ENCODE peak calls at places on chromosomes 1 and 21, in ten cellular contexts. One of them, this sample, is unnamed.

GRCh38 chr21:28704746-28705145 is 287.9 kb downstream of the LTN1 start:
- DNase-seq in epithelial cell of proximal tubule: no peak
- DNase-seq in brain microvascular endothelial cell: no peak
- DNase-seq in GM23338: no peak
- DNase-seq in lower lobe of right lung: no peak
- DNase-seq in colonic mucosa: no peak
- DNase-seq in body of pancreas: no peak
- DNase-seq in fibroblast of mammary gland: no peak
- DNase-seq in hepatocyte: peak; percentile 8
- DNase-seq in heart left ventricle: peak; percentile 75
- DNase-seq in this sample: peak; percentile 7

GRCh38 chr1:20666804-20667203 is 5.6 kb upstream of the DDOST start:
- DNase-seq in lower lobe of right lung: no peak
- DNase-seq in epithelial cell of proximal tubule: no peak
- DNase-seq in hepatocyte: no peak
- DNase-seq in heart left ventricle: no peak
- DNase-seq in body of pancreas: no peak
- DNase-seq in GM23338: no peak
- DNase-seq in fibroblast of mammary gland: peak; percentile 50
- DNase-seq in brain microvascular endothelial cell: no peak
- DNase-seq in colonic mucosa: no peak
- DNase-seq in this sample: peak; percentile 20

GRCh38 chr1:22975694-22976093 is 3.0 kb upstream of the LACTBL1 start:
- DNase-seq in heart left ventricle: no peak
- DNase-seq in colonic mucosa: no peak
- DNase-seq in lower lobe of right lung: no peak
- DNase-seq in fibroblast of mammary gland: peak; percentile 30
- DNase-seq in brain microvascular endothelial cell: peak; percentile 12
- DNase-seq in epithelial cell of proximal tubule: no peak
- DNase-seq in hepatocyte: no peak
- DNase-seq in body of pancreas: no peak
- DNase-seq in GM23338: no peak
- DNase-seq in this sample: peak; percentile 13

GRCh38 chr21:36039861-36040260 is 20.5 kb downstream of the SETD4 start:
- DNase-seq in fibroblast of mammary gland: no peak
- DNase-seq in colonic mucosa: no peak
- DNase-seq in GM23338: no peak
- DNase-seq in brain microvascular endothelial cell: no peak
- DNase-seq in body of pancreas: no peak
- DNase-seq in hepatocyte: no peak
- DNase-seq in epithelial cell of proximal tubule: no peak
- DNase-seq in lower lobe of right lung: no peak
- DNase-seq in heart left ventricle: no peak
- DNase-seq in this sample: no peak

GRCh38 chr1:966135-966602 is at the start of gene PLEKHN1:
- DNase-seq in GM23338: peak; percentile 72
- DNase-seq in lower lobe of right lung: no peak
- DNase-seq in brain microvascular endothelial cell: peak; percentile 55
- DNase-seq in colonic mucosa: peak; percentile 62
- DNase-seq in hepatocyte: peak; percentile 64
- DNase-seq in heart left ventricle: no peak
- DNase-seq in fibroblast of mammary gland: peak; percentile 42
- DNase-seq in body of pancreas: peak; percentile 49
- DNase-seq in epithelial cell of proximal tubule: no peak
- DNase-seq in this sample: peak; percentile 85

GRCh38 chr1:228978486-228979324 is 243.4 kb downstream of the RHOU start:
- DNase-seq in heart left ventricle: peak; percentile 43
- DNase-seq in epithelial cell of proximal tubule: no peak
- DNase-seq in body of pancreas: peak; percentile 67
- DNase-seq in brain microvascular endothelial cell: no peak
- DNase-seq in GM23338: peak; percentile 34
- DNase-seq in hepatocyte: peak; percentile 30
- DNase-seq in colonic mucosa: peak; percentile 33
- DNase-seq in lower lobe of right lung: no peak
- DNase-seq in fibroblast of mammary gland: peak; percentile 49
- DNase-seq in this sample: no peak

GRCh38 chr21:17789085-17789484 is 30.1 kb downstream of the C21orf91 start:
- DNase-seq in lower lobe of right lung: no peak
- DNase-seq in hepatocyte: no peak
- DNase-seq in brain microvascular endothelial cell: no peak
- DNase-seq in body of pancreas: no peak
- DNase-seq in epithelial cell of proximal tubule: no peak
- DNase-seq in fibroblast of mammary gland: no peak
- DNase-seq in heart left ventricle: no peak
- DNase-seq in colonic mucosa: no peak
- DNase-seq in GM23338: no peak
- DNase-seq in this sample: no peak

GRCh38 chr1:73862343-73862742 is 335.6 kb downstream of the LRRIQ3 start:
- DNase-seq in brain microvascular endothelial cell: no peak
- DNase-seq in epithelial cell of proximal tubule: no peak
- DNase-seq in hepatocyte: no peak
- DNase-seq in lower lobe of right lung: no peak
- DNase-seq in fibroblast of mammary gland: no peak
- DNase-seq in GM23338: no peak
- DNase-seq in body of pancreas: no peak
- DNase-seq in heart left ventricle: no peak
- DNase-seq in colonic mucosa: no peak
- DNase-seq in this sample: no peak

GRCh38 chr21:42466700-42467612 is 29.1 kb downstream of the RSPH1 start:
- DNase-seq in brain microvascular endothelial cell: peak; percentile 49
- DNase-seq in hepatocyte: peak; percentile 48
- DNase-seq in fibroblast of mammary gland: no peak
- DNase-seq in epithelial cell of proximal tubule: no peak
- DNase-seq in GM23338: peak; percentile 60
- DNase-seq in body of pancreas: peak; percentile 55
- DNase-seq in heart left ventricle: no peak
- DNase-seq in colonic mucosa: peak; percentile 52
- DNase-seq in lower lobe of right lung: no peak
- DNase-seq in this sample: peak; percentile 56

GRCh38 chr1:57411262-57411661 is 12.6 kb downstream of the DAB1 start:
- DNase-seq in GM23338: no peak
- DNase-seq in body of pancreas: no peak
- DNase-seq in epithelial cell of proximal tubule: peak; percentile 86
- DNase-seq in heart left ventricle: peak; percentile 48
- DNase-seq in hepatocyte: no peak
- DNase-seq in lower lobe of right lung: no peak
- DNase-seq in fibroblast of mammary gland: peak; percentile 14
- DNase-seq in colonic mucosa: no peak
- DNase-seq in brain microvascular endothelial cell: no peak
- DNase-seq in this sample: peak; percentile 40

GRCh38 chr1:95852483-95853070 is 618.6 kb downstream of the RWDD3 start:
- DNase-seq in GM23338: no peak
- DNase-seq in colonic mucosa: no peak
- DNase-seq in fibroblast of mammary gland: no peak
- DNase-seq in body of pancreas: no peak
- DNase-seq in brain microvascular endothelial cell: no peak
- DNase-seq in epithelial cell of proximal tubule: no peak
- DNase-seq in heart left ventricle: no peak
- DNase-seq in lower lobe of right lung: no peak
- DNase-seq in hepatocyte: no peak
- DNase-seq in this sample: no peak

GRCh38 chr1:95850165-95850649 is 616.2 kb downstream of the RWDD3 start:
- DNase-seq in heart left ventricle: no peak
- DNase-seq in lower lobe of right lung: no peak
- DNase-seq in colonic mucosa: no peak
- DNase-seq in hepatocyte: peak; percentile 14
- DNase-seq in epithelial cell of proximal tubule: no peak
- DNase-seq in body of pancreas: no peak
- DNase-seq in fibroblast of mammary gland: no peak
- DNase-seq in brain microvascular endothelial cell: no peak
- DNase-seq in GM23338: no peak
- DNase-seq in this sample: no peak

GRCh38 chr1:95854457-95854856 is 620.4 kb downstream of the RWDD3 start:
- DNase-seq in colonic mucosa: no peak
- DNase-seq in hepatocyte: no peak
- DNase-seq in fibroblast of mammary gland: no peak
- DNase-seq in body of pancreas: no peak
- DNase-seq in heart left ventricle: no peak
- DNase-seq in epithelial cell of proximal tubule: no peak
- DNase-seq in lower lobe of right lung: no peak
- DNase-seq in brain microvascular endothelial cell: no peak
- DNase-seq in GM23338: no peak
- DNase-seq in this sample: no peak

GRCh38 chr1:95850798-95851197 is 616.8 kb downstream of the RWDD3 start:
- DNase-seq in lower lobe of right lung: no peak
- DNase-seq in fibroblast of mammary gland: no peak
- DNase-seq in brain microvascular endothelial cell: no peak
- DNase-seq in epithelial cell of proximal tubule: no peak
- DNase-seq in GM23338: no peak
- DNase-seq in heart left ventricle: no peak
- DNase-seq in colonic mucosa: no peak
- DNase-seq in body of pancreas: no peak
- DNase-seq in hepatocyte: peak; percentile 59
- DNase-seq in this sample: peak; percentile 44
- H3K4me3 ChIP-seq in lower lobe of right lung: no peak overlapping the region
- H3K4me3 ChIP-seq in fibroblast of mammary gland: no peak overlapping the region
- H3K4me3 ChIP-seq in brain microvascular endothelial cell: no peak overlapping the region
- H3K4me3 ChIP-seq in epithelial cell of proximal tubule: no peak overlapping the region
- H3K4me3 ChIP-seq in GM23338: no peak overlapping the region
- H3K4me3 ChIP-seq in heart left ventricle: no peak overlapping the region
- H3K4me3 ChIP-seq in colonic mucosa: no peak overlapping the region
- H3K4me3 ChIP-seq in body of pancreas: no peak overlapping the region
- H3K4me3 ChIP-seq in hepatocyte: no peak overlapping the region
- H3K4me3 ChIP-seq in this sample: no peak overlapping the region

GRCh38 chr1:192994141-192994540 is 65.0 kb downstream of the UCHL5 start:
- DNase-seq in colonic mucosa: no peak
- DNase-seq in body of pancreas: no peak
- DNase-seq in heart left ventricle: no peak
- DNase-seq in hepatocyte: no peak
- DNase-seq in lower lobe of right lung: no peak
- DNase-seq in fibroblast of mammary gland: no peak
- DNase-seq in epithelial cell of proximal tubule: no peak
- DNase-seq in GM23338: no peak
- DNase-seq in brain microvascular endothelial cell: no peak
- DNase-seq in this sample: no peak

GRCh38 chr1:192993426-192994085 is 65.6 kb downstream of the UCHL5 start:
- DNase-seq in brain microvascular endothelial cell: no peak
- DNase-seq in lower lobe of right lung: no peak
- DNase-seq in GM23338: peak; percentile 16
- DNase-seq in colonic mucosa: no peak
- DNase-seq in epithelial cell of proximal tubule: no peak
- DNase-seq in body of pancreas: no peak
- DNase-seq in heart left ventricle: no peak
- DNase-seq in fibroblast of mammary gland: peak; percentile 27
- DNase-seq in hepatocyte: no peak
- DNase-seq in this sample: peak; percentile 20

DNA sequence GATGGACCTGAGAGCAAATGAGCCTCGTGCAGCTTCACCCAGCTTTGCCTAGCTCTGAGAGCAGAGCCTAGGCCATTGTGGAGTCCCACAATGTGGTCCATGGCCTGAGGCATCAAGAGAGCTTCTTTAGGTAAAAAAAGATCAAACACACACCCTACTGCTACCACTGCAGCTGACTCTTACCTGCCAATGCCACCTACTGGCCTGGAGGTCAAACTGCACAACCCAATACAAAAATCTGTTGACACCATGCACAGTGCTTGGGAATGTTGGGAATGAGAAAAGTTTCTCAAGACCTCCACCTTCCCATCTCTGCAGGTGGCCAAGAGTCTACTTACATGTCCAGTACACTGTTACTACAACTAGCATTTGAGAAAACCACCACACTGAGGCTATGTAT is 60.6 kb downstream of the UCHL5 start:
- DNase-seq in hepatocyte: no peak
- DNase-seq in colonic mucosa: no peak
- DNase-seq in body of pancreas: no peak
- DNase-seq in GM23338: peak; percentile 48
- DNase-seq in fibroblast of mammary gland: no peak
- DNase-seq in lower lobe of right lung: no peak
- DNase-seq in epithelial cell of proximal tubule: no peak
- DNase-seq in heart left ventricle: no peak
- DNase-seq in brain microvascular endothelial cell: no peak
- DNase-seq in this sample: peak; percentile 17
- TF ChIP-seq CTCF in hepatocyte: no peak
- TF ChIP-seq CTCF in colonic mucosa: no peak
- TF ChIP-seq CTCF in body of pancreas: no peak
- TF ChIP-seq CTCF in GM23338: peak; percentile 63
- TF ChIP-seq CTCF in fibroblast of mammary gland: peak; percentile 34
- TF ChIP-seq CTCF in lower lobe of right lung: peak; percentile 35
- TF ChIP-seq CTCF in epithelial cell of proximal tubule: peak; percentile 50
- TF ChIP-seq CTCF in heart left ventricle: no peak
- TF ChIP-seq CTCF in brain microvascular endothelial cell: peak; percentile 49
- TF ChIP-seq CTCF in this sample: peak; percentile 51

DNA sequence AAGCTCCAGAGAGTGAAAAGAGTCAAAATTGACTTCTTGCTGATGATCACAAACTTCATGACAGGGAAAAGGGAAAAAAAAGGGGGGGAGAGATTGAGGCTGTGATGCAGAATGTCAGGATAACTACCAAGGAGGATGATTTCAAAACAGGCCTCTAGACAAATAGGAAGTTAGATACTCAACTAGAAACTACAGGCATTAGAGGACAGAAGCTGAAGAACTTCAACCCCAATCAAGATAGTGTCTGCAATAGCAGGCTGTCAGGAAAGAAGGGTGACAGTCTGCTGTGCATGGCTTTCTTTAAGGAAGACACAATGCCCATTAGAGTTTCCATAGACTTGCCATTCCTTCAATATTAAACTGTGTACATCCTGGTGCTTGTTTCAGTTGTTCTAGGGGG is 257.2 kb downstream of the TTLL7 start:
- DNase-seq in hepatocyte: no peak
- DNase-seq in epithelial cell of proximal tubule: no peak
- DNase-seq in body of pancreas: no peak
- DNase-seq in lower lobe of right lung: no peak
- DNase-seq in fibroblast of mammary gland: no peak
- DNase-seq in brain microvascular endothelial cell: no peak
- DNase-seq in colonic mucosa: no peak
- DNase-seq in heart left ventricle: no peak
- DNase-seq in GM23338: no peak
- DNase-seq in this sample: no peak
- H3K4me3 ChIP-seq in hepatocyte: no peak overlapping the region
- H3K4me3 ChIP-seq in epithelial cell of proximal tubule: no peak overlapping the region
- H3K4me3 ChIP-seq in body of pancreas: no peak overlapping the region
- H3K4me3 ChIP-seq in lower lobe of right lung: no peak overlapping the region
- H3K4me3 ChIP-seq in fibroblast of mammary gland: no peak overlapping the region
- H3K4me3 ChIP-seq in brain microvascular endothelial cell: no peak overlapping the region
- H3K4me3 ChIP-seq in colonic mucosa: no peak overlapping the region
- H3K4me3 ChIP-seq in heart left ventricle: no peak overlapping the region
- H3K4me3 ChIP-seq in GM23338: no peak overlapping the region
- H3K4me3 ChIP-seq in this sample: no peak overlapping the region

DNA sequence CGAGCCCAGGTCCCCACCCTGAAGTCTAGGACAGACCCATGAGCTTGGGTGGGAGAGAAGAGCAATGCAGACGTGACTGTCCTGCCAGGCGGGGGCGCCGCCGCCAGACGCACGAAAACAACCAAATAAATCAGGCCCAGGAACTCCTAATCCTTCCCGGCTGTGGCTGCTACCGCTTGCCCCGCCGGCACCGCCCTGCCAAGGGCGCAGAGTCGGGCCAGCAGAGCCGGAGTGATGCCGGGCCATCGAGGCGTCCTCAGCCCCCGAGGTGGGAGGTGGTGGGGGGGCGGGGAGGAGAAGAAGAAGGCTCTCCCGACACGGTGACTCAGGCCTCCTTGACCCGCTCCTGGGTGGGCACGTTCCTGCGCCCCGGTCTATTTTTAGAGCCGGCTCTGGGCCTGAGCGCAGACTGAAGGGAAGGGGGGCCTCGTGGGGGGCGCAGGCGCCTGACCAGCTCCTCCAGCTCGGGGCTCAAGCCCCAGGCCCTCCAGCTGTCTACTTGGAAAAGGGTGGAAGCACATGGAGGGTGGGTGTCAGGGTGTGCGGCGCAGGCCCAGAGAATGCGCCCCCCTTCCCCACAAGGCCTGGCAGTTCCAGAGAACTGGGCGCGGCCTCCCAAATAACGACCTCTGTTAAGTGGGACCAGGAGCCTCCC is 10.8 kb upstream of the COL16A1 start:
- DNase-seq in GM23338: peak; percentile 83
- DNase-seq in body of pancreas: peak; percentile 35
- DNase-seq in brain microvascular endothelial cell: peak; percentile 43
- DNase-seq in colonic mucosa: peak; percentile 66
- DNase-seq in epithelial cell of proximal tubule: no peak
- DNase-seq in fibroblast of mammary gland: peak; percentile 74
- DNase-seq in lower lobe of right lung: no peak
- DNase-seq in hepatocyte: peak; percentile 89
- DNase-seq in heart left ventricle: peak; percentile 77
- DNase-seq in this sample: peak; percentile 56
- TF ChIP-seq CTCF in GM23338: peak; percentile 50
- TF ChIP-seq CTCF in body of pancreas: no peak
- TF ChIP-seq CTCF in brain microvascular endothelial cell: peak; percentile 72
- TF ChIP-seq CTCF in colonic mucosa: no peak
- TF ChIP-seq CTCF in epithelial cell of proximal tubule: peak; percentile 52
- TF ChIP-seq CTCF in fibroblast of mammary gland: peak; percentile 39
- TF ChIP-seq CTCF in lower lobe of right lung: peak; percentile 31
- TF ChIP-seq CTCF in hepatocyte: peak; percentile 51
- TF ChIP-seq CTCF in heart left ventricle: peak; percentile 56
- TF ChIP-seq CTCF in this sample: peak; percentile 42